ENCODE peak calls at places on chromosomes 5 and 9, in nine cellular contexts. One of them, this sample, is unnamed. For H3K36me3, H3K4me1 and H3K27me3, the result is how much of the 10 kb centered on the place peaks cover.

GRCh38 chr9:120698766-120699165 is 15.5 kb downstream of the MEGF9 start:
- DNase-seq in uterus: no peak
- DNase-seq in IMR-90: no peak
- DNase-seq in stomach: no peak
- DNase-seq in transverse colon: no peak
- DNase-seq in heart left ventricle: no peak
- DNase-seq in CD8-positive, alpha-beta memory T cell: no peak
- DNase-seq in CD8-positive, alpha-beta T cell: no peak
- DNase-seq in NT2/D1: no peak
- DNase-seq in this sample: no peak

GRCh38 chr5:78563621-78564020 is 85.0 kb downstream of the LHFPL2 start:
- DNase-seq in stomach: no peak
- DNase-seq in heart left ventricle: no peak
- DNase-seq in CD8-positive, alpha-beta memory T cell: no peak
- DNase-seq in CD8-positive, alpha-beta T cell: no peak
- DNase-seq in uterus: no peak
- DNase-seq in NT2/D1: no peak
- DNase-seq in IMR-90: no peak
- DNase-seq in transverse colon: no peak
- DNase-seq in this sample: no peak

GRCh38 chr9:129648764-129649115 is 6.8 kb upstream of the ASB6 start:
- DNase-seq in stomach: no peak
- DNase-seq in CD8-positive, alpha-beta T cell: no peak
- DNase-seq in uterus: no peak
- DNase-seq in CD8-positive, alpha-beta memory T cell: no peak
- DNase-seq in heart left ventricle: no peak
- DNase-seq in IMR-90: no peak
- DNase-seq in transverse colon: no peak
- DNase-seq in NT2/D1: no peak
- DNase-seq in this sample: no peak

GRCh38 chr9:8660383-8660782 is 860.8 kb upstream of the DMAC1 start:
- DNase-seq in CD8-positive, alpha-beta T cell: no peak
- DNase-seq in heart left ventricle: peak
- DNase-seq in NT2/D1: no peak
- DNase-seq in uterus: peak
- DNase-seq in IMR-90: no peak
- DNase-seq in CD8-positive, alpha-beta memory T cell: no peak
- DNase-seq in stomach: peak
- DNase-seq in transverse colon: peak
- DNase-seq in this sample: peak

GRCh38 chr9:4111233-4112000 is 188.5 kb downstream of the GLIS3 start:
- DNase-seq in transverse colon: no peak
- DNase-seq in NT2/D1: no peak
- DNase-seq in uterus: no peak
- DNase-seq in CD8-positive, alpha-beta memory T cell: no peak
- DNase-seq in IMR-90: peak
- DNase-seq in heart left ventricle: no peak
- DNase-seq in CD8-positive, alpha-beta T cell: no peak
- DNase-seq in stomach: no peak
- DNase-seq in this sample: no peak

GRCh38 chr9:121670447-121670846 is 19.0 kb downstream of the DAB2IP start:
- DNase-seq in IMR-90: peak
- DNase-seq in uterus: peak
- DNase-seq in heart left ventricle: no peak
- DNase-seq in transverse colon: no peak
- DNase-seq in CD8-positive, alpha-beta T cell: no peak
- DNase-seq in NT2/D1: no peak
- DNase-seq in CD8-positive, alpha-beta memory T cell: no peak
- DNase-seq in stomach: no peak
- DNase-seq in this sample: no peak

GRCh38 chr9:126618200-126618589 is 4.5 kb downstream of the LMX1B start:
- DNase-seq in stomach: no peak
- DNase-seq in IMR-90: no peak
- DNase-seq in uterus: no peak
- DNase-seq in transverse colon: no peak
- DNase-seq in CD8-positive, alpha-beta memory T cell: peak
- DNase-seq in NT2/D1: no peak
- DNase-seq in CD8-positive, alpha-beta T cell: no peak
- DNase-seq in heart left ventricle: no peak
- DNase-seq in this sample: no peak

GRCh38 chr5:42753099-42753498 is 3.5 kb upstream of the CCDC152 start:
- DNase-seq in uterus: no peak
- DNase-seq in NT2/D1: no peak
- DNase-seq in stomach: no peak
- DNase-seq in heart left ventricle: no peak
- DNase-seq in transverse colon: no peak
- DNase-seq in CD8-positive, alpha-beta memory T cell: no peak
- DNase-seq in CD8-positive, alpha-beta T cell: no peak
- DNase-seq in IMR-90: no peak
- DNase-seq in this sample: no peak

GRCh38 chr5:12133520-12133919 is 229.3 kb upstream of the CTNND2 start:
- DNase-seq in heart left ventricle: no peak
- DNase-seq in IMR-90: no peak
- DNase-seq in CD8-positive, alpha-beta memory T cell: no peak
- DNase-seq in transverse colon: no peak
- DNase-seq in NT2/D1: no peak
- DNase-seq in stomach: no peak
- DNase-seq in uterus: no peak
- DNase-seq in CD8-positive, alpha-beta T cell: no peak
- DNase-seq in this sample: no peak
- H3K36me3 ChIP-seq in heart left ventricle: under half
- H3K36me3 ChIP-seq in IMR-90: under half
- H3K36me3 ChIP-seq in CD8-positive, alpha-beta memory T cell: under half
- H3K36me3 ChIP-seq in transverse colon: under half
- H3K36me3 ChIP-seq in NT2/D1: under half
- H3K36me3 ChIP-seq in stomach: under half
- H3K36me3 ChIP-seq in uterus: under half
- H3K36me3 ChIP-seq in CD8-positive, alpha-beta T cell: under half
- H3K36me3 ChIP-seq in this sample: under half

GRCh38 chr9:109793196-109793595 is 13.2 kb downstream of the PALM2AKAP2 start:
- DNase-seq in CD8-positive, alpha-beta T cell: no peak
- DNase-seq in NT2/D1: no peak
- DNase-seq in CD8-positive, alpha-beta memory T cell: no peak
- DNase-seq in heart left ventricle: no peak
- DNase-seq in uterus: no peak
- DNase-seq in IMR-90: peak
- DNase-seq in transverse colon: no peak
- DNase-seq in stomach: no peak
- DNase-seq in this sample: no peak

GRCh38 chr9:109789582-109790360 is 9.8 kb downstream of the PALM2AKAP2 start:
- DNase-seq in stomach: no peak
- DNase-seq in uterus: no peak
- DNase-seq in NT2/D1: no peak
- DNase-seq in heart left ventricle: no peak
- DNase-seq in CD8-positive, alpha-beta memory T cell: no peak
- DNase-seq in CD8-positive, alpha-beta T cell: no peak
- DNase-seq in IMR-90: no peak
- DNase-seq in transverse colon: no peak
- DNase-seq in this sample: no peak

GRCh38 chr9:109791003-109791677 is 11.1 kb downstream of the PALM2AKAP2 start:
- DNase-seq in heart left ventricle: no peak
- DNase-seq in transverse colon: no peak
- DNase-seq in CD8-positive, alpha-beta memory T cell: no peak
- DNase-seq in uterus: no peak
- DNase-seq in NT2/D1: no peak
- DNase-seq in stomach: no peak
- DNase-seq in IMR-90: no peak
- DNase-seq in CD8-positive, alpha-beta T cell: no peak
- DNase-seq in this sample: no peak

GRCh38 chr9:109791747-109792146 is 11.7 kb downstream of the PALM2AKAP2 start:
- DNase-seq in uterus: no peak
- DNase-seq in stomach: no peak
- DNase-seq in heart left ventricle: no peak
- DNase-seq in CD8-positive, alpha-beta memory T cell: no peak
- DNase-seq in CD8-positive, alpha-beta T cell: no peak
- DNase-seq in NT2/D1: no peak
- DNase-seq in transverse colon: no peak
- DNase-seq in IMR-90: no peak
- DNase-seq in this sample: no peak

DNA sequence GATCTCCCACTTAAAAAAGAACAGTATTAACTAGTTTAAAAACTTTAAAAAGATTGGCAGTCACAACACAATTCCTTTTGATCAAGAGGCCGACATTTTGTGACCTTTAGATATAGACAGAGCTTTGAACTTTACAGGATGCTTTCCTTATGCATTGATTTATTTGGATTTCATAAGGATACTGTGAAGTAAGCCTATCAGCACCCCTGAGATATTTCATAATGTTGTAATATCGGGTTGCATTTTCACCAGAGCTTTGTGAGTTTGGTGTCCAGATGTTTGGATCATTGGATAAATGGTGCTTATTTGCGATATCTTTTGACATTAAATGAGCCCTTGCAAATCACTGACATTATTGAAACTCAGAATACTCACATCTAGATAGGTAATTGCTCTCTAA is 7.7 kb downstream of the PALM2AKAP2 start:
- DNase-seq in NT2/D1: no peak
- DNase-seq in IMR-90: no peak
- DNase-seq in CD8-positive, alpha-beta memory T cell: no peak
- DNase-seq in uterus: no peak
- DNase-seq in stomach: no peak
- DNase-seq in CD8-positive, alpha-beta T cell: no peak
- DNase-seq in transverse colon: no peak
- DNase-seq in heart left ventricle: no peak
- DNase-seq in this sample: no peak
- H3K4me1 ChIP-seq in NT2/D1: under half
- H3K4me1 ChIP-seq in IMR-90: under half
- H3K4me1 ChIP-seq in CD8-positive, alpha-beta memory T cell: under half
- H3K4me1 ChIP-seq in uterus: under half
- H3K4me1 ChIP-seq in stomach: under half
- H3K4me1 ChIP-seq in CD8-positive, alpha-beta T cell: under half
- H3K4me1 ChIP-seq in transverse colon: under half
- H3K4me1 ChIP-seq in heart left ventricle: half or more
- H3K4me1 ChIP-seq in this sample: under half

GRCh38 chr9:83061036-83061435 is 1.9 kb downstream of the RASEF start:
- DNase-seq in stomach: no peak
- DNase-seq in transverse colon: peak
- DNase-seq in IMR-90: peak
- DNase-seq in heart left ventricle: no peak
- DNase-seq in CD8-positive, alpha-beta memory T cell: no peak
- DNase-seq in NT2/D1: no peak
- DNase-seq in CD8-positive, alpha-beta T cell: no peak
- DNase-seq in uterus: no peak
- DNase-seq in this sample: no peak

GRCh38 chr9:83060557-83060956 is 2.4 kb downstream of the RASEF start:
- DNase-seq in NT2/D1: no peak
- DNase-seq in heart left ventricle: no peak
- DNase-seq in CD8-positive, alpha-beta T cell: no peak
- DNase-seq in IMR-90: no peak
- DNase-seq in stomach: peak
- DNase-seq in transverse colon: no peak
- DNase-seq in uterus: no peak
- DNase-seq in CD8-positive, alpha-beta memory T cell: no peak
- DNase-seq in this sample: no peak

GRCh38 chr9:83065233-83065632 is 2.3 kb upstream of the RASEF start:
- DNase-seq in CD8-positive, alpha-beta T cell: no peak
- DNase-seq in NT2/D1: no peak
- DNase-seq in stomach: no peak
- DNase-seq in uterus: no peak
- DNase-seq in heart left ventricle: no peak
- DNase-seq in CD8-positive, alpha-beta memory T cell: no peak
- DNase-seq in transverse colon: no peak
- DNase-seq in IMR-90: no peak
- DNase-seq in this sample: no peak

GRCh38 chr9:83062011-83062652 is 810 bp downstream of the RASEF start:
- DNase-seq in CD8-positive, alpha-beta memory T cell: no peak
- DNase-seq in uterus: no peak
- DNase-seq in NT2/D1: peak
- DNase-seq in stomach: peak
- DNase-seq in heart left ventricle: no peak
- DNase-seq in transverse colon: peak
- DNase-seq in CD8-positive, alpha-beta T cell: no peak
- DNase-seq in IMR-90: peak
- DNase-seq in this sample: no peak

GRCh38 chr9:83062653-83063527 is at the start of gene RASEF:
- DNase-seq in stomach: peak
- DNase-seq in NT2/D1: peak
- DNase-seq in heart left ventricle: no peak
- DNase-seq in CD8-positive, alpha-beta memory T cell: no peak
- DNase-seq in transverse colon: peak
- DNase-seq in CD8-positive, alpha-beta T cell: no peak
- DNase-seq in IMR-90: no peak
- DNase-seq in uterus: no peak
- DNase-seq in this sample: no peak
- H3K27me3 ChIP-seq in stomach: under half
- H3K27me3 ChIP-seq in NT2/D1: under half
- H3K27me3 ChIP-seq in heart left ventricle: under half
- H3K27me3 ChIP-seq in CD8-positive, alpha-beta memory T cell: under half
- H3K27me3 ChIP-seq in transverse colon: under half
- H3K27me3 ChIP-seq in CD8-positive, alpha-beta T cell: under half
- H3K27me3 ChIP-seq in IMR-90: under half
- H3K27me3 ChIP-seq in uterus: under half
- H3K27me3 ChIP-seq in this sample: under half

GRCh38 chr9:134829356-134829937 is 51.2 kb upstream of the FCN2 start:
- DNase-seq in uterus: no peak
- DNase-seq in CD8-positive, alpha-beta memory T cell: no peak
- DNase-seq in NT2/D1: no peak
- DNase-seq in CD8-positive, alpha-beta T cell: no peak
- DNase-seq in heart left ventricle: no peak
- DNase-seq in IMR-90: no peak
- DNase-seq in transverse colon: no peak
- DNase-seq in stomach: no peak
- DNase-seq in this sample: no peak

GRCh38 chr9:134826336-134827246 is 54.0 kb upstream of the FCN2 start:
- DNase-seq in NT2/D1: no peak
- DNase-seq in heart left ventricle: no peak
- DNase-seq in stomach: no peak
- DNase-seq in IMR-90: no peak
- DNase-seq in CD8-positive, alpha-beta memory T cell: no peak
- DNase-seq in CD8-positive, alpha-beta T cell: no peak
- DNase-seq in transverse colon: no peak
- DNase-seq in uterus: no peak
- DNase-seq in this sample: no peak

GRCh38 chr9:134828892-134829291 is 51.7 kb upstream of the FCN2 start:
- DNase-seq in CD8-positive, alpha-beta T cell: no peak
- DNase-seq in stomach: no peak
- DNase-seq in NT2/D1: no peak
- DNase-seq in uterus: no peak
- DNase-seq in IMR-90: no peak
- DNase-seq in CD8-positive, alpha-beta memory T cell: no peak
- DNase-seq in transverse colon: no peak
- DNase-seq in heart left ventricle: no peak
- DNase-seq in this sample: no peak

GRCh38 chr9:134827993-134828392 is 52.6 kb upstream of the FCN2 start:
- DNase-seq in uterus: no peak
- DNase-seq in CD8-positive, alpha-beta memory T cell: no peak
- DNase-seq in NT2/D1: no peak
- DNase-seq in CD8-positive, alpha-beta T cell: no peak
- DNase-seq in IMR-90: no peak
- DNase-seq in transverse colon: no peak
- DNase-seq in heart left ventricle: no peak
- DNase-seq in stomach: no peak
- DNase-seq in this sample: no peak

DNA sequence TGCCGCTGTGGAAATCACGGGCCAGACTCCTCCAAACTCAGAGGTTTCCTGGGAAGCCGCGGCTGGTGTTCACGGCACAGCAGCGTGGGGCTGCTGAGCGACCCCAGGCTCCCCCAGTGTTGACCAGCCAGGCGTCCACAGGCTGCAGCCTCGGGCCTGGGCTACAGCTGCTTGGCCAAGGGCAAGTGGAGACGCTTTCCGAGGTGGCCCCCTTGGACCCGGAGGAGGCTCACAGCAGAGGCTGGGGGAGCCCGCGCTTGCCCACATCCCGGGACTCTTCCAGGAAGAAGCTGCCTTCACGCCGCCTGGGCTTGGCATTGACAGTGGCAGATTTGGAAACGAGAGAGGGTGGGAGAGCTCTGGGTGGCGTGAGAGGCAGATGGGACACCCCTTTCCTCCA is 53.1 kb upstream of the FCN2 start:
- DNase-seq in IMR-90: no peak
- DNase-seq in uterus: no peak
- DNase-seq in CD8-positive, alpha-beta T cell: no peak
- DNase-seq in stomach: no peak
- DNase-seq in NT2/D1: no peak
- DNase-seq in transverse colon: no peak
- DNase-seq in heart left ventricle: no peak
- DNase-seq in CD8-positive, alpha-beta memory T cell: no peak
- DNase-seq in this sample: no peak
- H3K36me3 ChIP-seq in IMR-90: half or more
- H3K36me3 ChIP-seq in uterus: under half
- H3K36me3 ChIP-seq in CD8-positive, alpha-beta T cell: under half
- H3K36me3 ChIP-seq in stomach: half or more
- H3K36me3 ChIP-seq in NT2/D1: half or more
- H3K36me3 ChIP-seq in transverse colon: under half
- H3K36me3 ChIP-seq in heart left ventricle: under half
- H3K36me3 ChIP-seq in CD8-positive, alpha-beta memory T cell: under half
- H3K36me3 ChIP-seq in this sample: under half

This sample was measured in HAP-1.